ENCODE peak calls at places on chromosomes 5 and 9, in six cellular contexts. One of them, this sample, is unnamed. For H3K36me3, the result is how much of the 10 kb centered on the place peaks cover.

GRCh38 chr9:20941177-20941690 is 90.2 kb downstream of the HACD4 start:
- DNase-seq in SK-N-SH: peak
- DNase-seq in endothelial cell of umbilical vein: peak
- DNase-seq in fibroblast of lung: peak
- DNase-seq in neural progenitor cell: peak
- DNase-seq in GM12878: peak
- DNase-seq in this sample: peak

GRCh38 chr5:115169392-115170127 is at the start of gene TRIM36:
- DNase-seq in SK-N-SH: peak
- DNase-seq in endothelial cell of umbilical vein: peak
- DNase-seq in fibroblast of lung: peak
- DNase-seq in neural progenitor cell: peak
- DNase-seq in GM12878: peak
- DNase-seq in this sample: peak

GRCh38 chr5:56279979-56280378 is 46.8 kb upstream of the ANKRD55 start:
- DNase-seq in SK-N-SH: no peak
- DNase-seq in endothelial cell of umbilical vein: peak
- DNase-seq in fibroblast of lung: peak
- DNase-seq in neural progenitor cell: no peak
- DNase-seq in GM12878: no peak
- DNase-seq in this sample: no peak

GRCh38 chr5:90944116-90944515 is 385.5 kb downstream of the ADGRV1 start:
- DNase-seq in SK-N-SH: no peak
- DNase-seq in endothelial cell of umbilical vein: no peak
- DNase-seq in fibroblast of lung: peak
- DNase-seq in neural progenitor cell: no peak
- DNase-seq in GM12878: no peak
- DNase-seq in this sample: no peak

GRCh38 chr9:83334320-83334719 is 203.9 kb downstream of the FRMD3 start:
- DNase-seq in SK-N-SH: peak
- DNase-seq in endothelial cell of umbilical vein: peak
- DNase-seq in fibroblast of lung: peak
- DNase-seq in neural progenitor cell: peak
- DNase-seq in GM12878: peak
- DNase-seq in this sample: peak

GRCh38 chr5:2711446-2712425 is 39.7 kb downstream of the IRX2 start:
- DNase-seq in SK-N-SH: no peak
- DNase-seq in endothelial cell of umbilical vein: no peak
- DNase-seq in fibroblast of lung: no peak
- DNase-seq in neural progenitor cell: peak
- DNase-seq in GM12878: no peak
- DNase-seq in this sample: no peak

GRCh38 chr9:126879288-126879687 is 18.8 kb downstream of the ZBTB34 start:
- DNase-seq in SK-N-SH: no peak
- DNase-seq in endothelial cell of umbilical vein: no peak
- DNase-seq in fibroblast of lung: no peak
- DNase-seq in neural progenitor cell: no peak
- DNase-seq in GM12878: no peak
- DNase-seq in this sample: no peak

GRCh38 chr9:83473488-83473971 is 64.7 kb downstream of the FRMD3 start:
- DNase-seq in SK-N-SH: no peak
- DNase-seq in endothelial cell of umbilical vein: no peak
- DNase-seq in fibroblast of lung: no peak
- DNase-seq in neural progenitor cell: no peak
- DNase-seq in GM12878: peak
- DNase-seq in this sample: no peak

GRCh38 chr5:38376404-38376803 is 118.0 kb downstream of the EGFLAM start:
- DNase-seq in SK-N-SH: no peak
- DNase-seq in endothelial cell of umbilical vein: no peak
- DNase-seq in fibroblast of lung: no peak
- DNase-seq in neural progenitor cell: no peak
- DNase-seq in GM12878: no peak
- DNase-seq in this sample: no peak

GRCh38 chr9:38662763-38663593 is 42.6 kb upstream of the ANKRD18A start:
- DNase-seq in SK-N-SH: peak
- DNase-seq in endothelial cell of umbilical vein: no peak
- DNase-seq in fibroblast of lung: peak
- DNase-seq in neural progenitor cell: peak
- DNase-seq in GM12878: no peak
- DNase-seq in this sample: no peak

GRCh38 chr5:77431286-77431685 is 60.8 kb downstream of the WDR41 start:
- DNase-seq in SK-N-SH: no peak
- DNase-seq in endothelial cell of umbilical vein: no peak
- DNase-seq in fibroblast of lung: peak
- DNase-seq in neural progenitor cell: no peak
- DNase-seq in GM12878: no peak
- DNase-seq in this sample: no peak

GRCh38 chr5:64292611-64293215 is 127.1 kb downstream of the RNF180 start:
- DNase-seq in SK-N-SH: no peak
- DNase-seq in endothelial cell of umbilical vein: no peak
- DNase-seq in fibroblast of lung: peak
- DNase-seq in neural progenitor cell: peak
- DNase-seq in GM12878: no peak
- DNase-seq in this sample: peak

GRCh38 chr5:132526290-132526973 is 16.9 kb downstream of the IL5 start:
- DNase-seq in SK-N-SH: peak
- DNase-seq in endothelial cell of umbilical vein: peak
- DNase-seq in fibroblast of lung: peak
- DNase-seq in neural progenitor cell: peak
- DNase-seq in GM12878: peak
- DNase-seq in this sample: peak

GRCh38 chr9:81825831-81826540 is 102.2 kb upstream of the SPATA31D4 start:
- DNase-seq in SK-N-SH: no peak
- DNase-seq in endothelial cell of umbilical vein: no peak
- DNase-seq in fibroblast of lung: peak
- DNase-seq in neural progenitor cell: peak
- DNase-seq in GM12878: no peak
- DNase-seq in this sample: peak

GRCh38 chr9:137740311-137740710 is 121.5 kb downstream of the EHMT1 start:
- DNase-seq in SK-N-SH: peak
- DNase-seq in endothelial cell of umbilical vein: no peak
- DNase-seq in fibroblast of lung: peak
- DNase-seq in neural progenitor cell: no peak
- DNase-seq in GM12878: no peak
- DNase-seq in this sample: no peak

GRCh38 chr5:78367318-78367991 is 7.0 kb downstream of the SCAMP1 start:
- DNase-seq in SK-N-SH: no peak
- DNase-seq in endothelial cell of umbilical vein: no peak
- DNase-seq in fibroblast of lung: no peak
- DNase-seq in neural progenitor cell: no peak
- DNase-seq in GM12878: no peak
- DNase-seq in this sample: no peak

GRCh38 chr9:101626295-101626694 is 31.5 kb upstream of the PPP3R2 start:
- DNase-seq in SK-N-SH: no peak
- DNase-seq in endothelial cell of umbilical vein: no peak
- DNase-seq in fibroblast of lung: no peak
- DNase-seq in neural progenitor cell: no peak
- DNase-seq in GM12878: no peak
- DNase-seq in this sample: no peak

GRCh38 chr5:106290841-106291240 is 1379.9 kb downstream of the EFNA5 start:
- DNase-seq in SK-N-SH: no peak
- DNase-seq in endothelial cell of umbilical vein: no peak
- DNase-seq in fibroblast of lung: peak
- DNase-seq in neural progenitor cell: no peak
- DNase-seq in GM12878: no peak
- DNase-seq in this sample: no peak

GRCh38 chr5:142685418-142686209 is at the start of gene FGF1:
- DNase-seq in SK-N-SH: peak
- DNase-seq in endothelial cell of umbilical vein: no peak
- DNase-seq in fibroblast of lung: peak
- DNase-seq in neural progenitor cell: no peak
- DNase-seq in GM12878: no peak
- DNase-seq in this sample: peak

DNA sequence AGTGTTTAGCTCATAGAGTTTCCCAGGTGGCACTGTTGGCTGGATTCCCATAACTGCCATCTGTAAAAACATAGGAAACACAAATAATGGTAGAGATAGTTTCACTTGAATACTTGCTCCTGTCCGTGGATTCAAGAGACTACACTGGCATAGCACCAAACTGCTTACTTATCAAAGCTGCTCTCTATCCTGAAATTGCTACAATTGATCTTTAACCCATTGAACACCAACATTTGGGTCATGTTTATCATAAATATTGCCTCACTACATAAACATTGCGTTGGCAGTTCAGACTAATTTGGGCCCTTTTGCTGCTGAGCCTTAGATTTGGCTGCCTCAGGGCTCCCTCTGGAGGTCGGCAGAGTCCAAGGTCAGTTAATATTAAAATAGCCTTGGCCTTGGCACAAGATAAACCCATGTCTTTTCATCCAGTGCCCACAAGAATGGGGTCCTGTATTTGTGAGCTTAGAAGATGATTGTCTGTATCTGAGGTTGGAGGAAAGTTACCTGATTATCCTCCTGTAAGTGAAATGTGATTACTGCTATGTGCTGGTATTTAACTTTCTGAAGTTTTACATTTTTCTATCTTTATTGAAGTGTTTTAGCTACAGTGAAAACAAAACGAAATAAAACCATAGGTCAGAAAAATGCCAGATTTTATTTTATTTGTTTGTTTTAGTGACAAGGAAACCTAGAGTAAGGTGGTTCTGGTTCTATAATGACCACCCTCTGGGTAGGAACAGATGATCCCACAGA is 4.0 kb upstream of the RANBP3L start:
- DNase-seq in SK-N-SH: peak
- DNase-seq in endothelial cell of umbilical vein: peak
- DNase-seq in fibroblast of lung: peak
- DNase-seq in neural progenitor cell: no peak
- DNase-seq in GM12878: no peak
- DNase-seq in this sample: no peak
- H3K4me2 ChIP-seq in SK-N-SH: no peak
- H3K4me2 ChIP-seq in endothelial cell of umbilical vein: no peak
- H3K4me2 ChIP-seq in fibroblast of lung: peak
- H3K4me2 ChIP-seq in neural progenitor cell: no peak
- H3K4me2 ChIP-seq in GM12878: no peak
- H3K4me2 ChIP-seq in this sample: peak

DNA sequence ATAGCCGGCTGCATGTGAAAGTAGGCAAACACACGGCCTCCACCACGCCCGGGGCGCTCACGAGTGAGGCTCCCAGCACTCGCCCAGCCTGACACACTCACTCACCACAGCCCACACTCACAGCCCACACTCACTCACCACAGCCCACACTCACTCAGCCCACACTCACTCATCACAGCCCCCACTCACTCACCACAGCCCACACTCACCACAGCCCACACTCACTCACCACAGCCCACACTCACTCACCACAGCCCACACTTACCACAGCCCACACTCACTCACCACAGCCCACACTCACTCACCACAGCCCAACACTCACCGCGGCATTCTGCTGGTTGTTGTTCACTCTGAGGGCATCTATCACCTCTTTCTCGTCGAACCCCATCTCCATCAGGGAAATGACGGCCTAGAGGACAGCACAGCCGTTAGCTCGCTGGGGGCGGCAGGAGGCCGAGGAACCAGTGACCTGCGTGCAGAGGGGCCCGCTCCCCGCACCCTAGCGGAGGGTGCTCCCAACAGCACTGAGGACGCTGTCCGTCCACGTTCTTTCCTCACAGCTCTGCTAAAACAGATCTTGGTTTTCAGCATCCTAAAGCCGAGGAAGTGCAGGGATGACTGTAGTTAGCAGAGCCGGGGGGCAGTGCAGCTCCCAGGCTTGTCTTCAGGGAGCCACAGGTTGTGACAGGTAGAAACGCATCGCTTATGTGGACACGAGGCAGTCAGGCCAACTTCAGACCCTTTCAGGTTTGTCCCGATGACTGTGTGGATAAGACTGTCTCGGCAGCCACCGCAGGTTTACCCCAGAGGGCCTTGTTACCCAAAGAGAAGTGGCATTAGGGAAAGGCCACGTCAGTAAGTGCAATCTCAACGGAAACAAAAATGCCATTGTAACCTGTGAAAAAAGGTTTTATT is 21.6 kb downstream of the UBAC1 start:
- DNase-seq in SK-N-SH: no peak
- DNase-seq in endothelial cell of umbilical vein: no peak
- DNase-seq in fibroblast of lung: no peak
- DNase-seq in neural progenitor cell: no peak
- DNase-seq in GM12878: no peak
- DNase-seq in this sample: peak
- H3K36me3 ChIP-seq in SK-N-SH: under half
- H3K36me3 ChIP-seq in endothelial cell of umbilical vein: under half
- H3K36me3 ChIP-seq in fibroblast of lung: under half
- H3K36me3 ChIP-seq in neural progenitor cell: under half
- H3K36me3 ChIP-seq in GM12878: under half
- H3K36me3 ChIP-seq in this sample: under half

GRCh38 chr9:130029591-130029990 is 13.4 kb downstream of the FNBP1 start:
- DNase-seq in SK-N-SH: no peak
- DNase-seq in endothelial cell of umbilical vein: no peak
- DNase-seq in fibroblast of lung: no peak
- DNase-seq in neural progenitor cell: no peak
- DNase-seq in GM12878: no peak
- DNase-seq in this sample: no peak

GRCh38 chr9:130029223-130029583 is 13.8 kb downstream of the FNBP1 start:
- DNase-seq in SK-N-SH: no peak
- DNase-seq in endothelial cell of umbilical vein: no peak
- DNase-seq in fibroblast of lung: no peak
- DNase-seq in neural progenitor cell: no peak
- DNase-seq in GM12878: no peak
- DNase-seq in this sample: no peak

GRCh38 chr9:130027533-130028370 is 15.2 kb downstream of the FNBP1 start:
- DNase-seq in SK-N-SH: no peak
- DNase-seq in endothelial cell of umbilical vein: no peak
- DNase-seq in fibroblast of lung: no peak
- DNase-seq in neural progenitor cell: no peak
- DNase-seq in GM12878: no peak
- DNase-seq in this sample: no peak

GRCh38 chr9:130028493-130029222 is 14.3 kb downstream of the FNBP1 start:
- DNase-seq in SK-N-SH: no peak
- DNase-seq in endothelial cell of umbilical vein: peak
- DNase-seq in fibroblast of lung: no peak
- DNase-seq in neural progenitor cell: no peak
- DNase-seq in GM12878: no peak
- DNase-seq in this sample: no peak

DNA sequence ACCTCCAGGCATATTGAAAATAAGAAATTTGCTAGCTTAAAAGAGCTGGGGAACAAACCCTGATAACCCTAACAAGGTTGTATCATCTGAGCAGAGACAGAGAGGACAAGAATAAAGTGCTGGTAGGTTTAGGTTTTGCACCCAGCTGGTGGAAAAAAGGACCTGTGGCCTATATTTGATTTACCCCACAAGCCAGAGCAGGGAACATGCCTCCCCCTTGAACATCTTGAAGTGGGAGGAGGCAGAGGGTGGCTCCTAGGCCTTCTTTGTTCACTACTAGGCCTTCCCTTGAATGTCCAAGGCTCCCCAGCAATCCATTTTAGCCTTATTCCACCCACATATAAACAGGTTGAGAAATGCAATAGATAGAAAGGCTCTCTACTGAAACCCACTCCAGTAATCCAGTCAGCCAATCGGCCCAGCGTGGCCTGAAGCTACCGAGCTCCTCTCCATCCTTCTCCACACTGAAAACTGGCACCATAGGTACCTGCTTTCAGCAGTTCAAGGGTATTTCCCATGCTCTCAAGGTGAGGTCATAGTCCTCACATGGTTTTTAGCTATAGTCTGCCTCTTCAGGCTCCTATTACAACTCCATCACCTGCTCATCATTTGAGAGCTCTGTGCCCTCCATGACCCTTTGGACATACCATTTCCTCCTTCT is 12.0 kb downstream of the FNBP1 start:
- DNase-seq in SK-N-SH: no peak
- DNase-seq in endothelial cell of umbilical vein: no peak
- DNase-seq in fibroblast of lung: no peak
- DNase-seq in neural progenitor cell: no peak
- DNase-seq in GM12878: no peak
- DNase-seq in this sample: no peak
- H3K4me2 ChIP-seq in SK-N-SH: no peak
- H3K4me2 ChIP-seq in endothelial cell of umbilical vein: no peak
- H3K4me2 ChIP-seq in fibroblast of lung: no peak
- H3K4me2 ChIP-seq in neural progenitor cell: no peak
- H3K4me2 ChIP-seq in GM12878: peak
- H3K4me2 ChIP-seq in this sample: no peak

GRCh38 chr5:150538007-150538917 is 30.3 kb downstream of the NDST1 start:
- DNase-seq in SK-N-SH: no peak
- DNase-seq in endothelial cell of umbilical vein: no peak
- DNase-seq in fibroblast of lung: peak
- DNase-seq in neural progenitor cell: no peak
- DNase-seq in GM12878: no peak
- DNase-seq in this sample: peak
- H3K36me3 ChIP-seq in SK-N-SH: half or more
- H3K36me3 ChIP-seq in endothelial cell of umbilical vein: under half
- H3K36me3 ChIP-seq in fibroblast of lung: under half
- H3K36me3 ChIP-seq in neural progenitor cell: under half
- H3K36me3 ChIP-seq in GM12878: under half
- H3K36me3 ChIP-seq in this sample: half or more